ENCODE peak calls at places on chromosomes 2 and 18, in six cellular contexts. X is epithelial cell of prostate, G is hypothalamus, Q is Calu3, T is left ventricle myocardium superior, E is EL. M is an unnamed sample.
A peak's percentile ranks its signal among the peaks of the same experiment; 100 is the strongest.

GRCh38 chr2:237062585-237062984 is 23.1 kb upstream of the COPS8 start:
- DNase-seq in X (no peak), G (no peak), Q (no peak), T (no peak), E (peak; percentile 28), M (no peak)

GRCh38 chr2:18149660-18150246 is 271.3 kb downstream of the KCNS3 start:
- DNase-seq in X (no peak), G (no peak), Q (no peak), T (no peak), E (peak; percentile 41), M (peak; percentile 10)

GRCh38 chr18:75210274-75211001 is at the start of gene TSHZ1:
- DNase-seq in X (peak; percentile 77), G (no peak), Q (peak; percentile 43), T (no peak), E (peak; percentile 89), M (peak; percentile 78)

GRCh38 chr2:231685349-231686191 is 22.8 kb upstream of the PTMA start:
- DNase-seq in X (no peak), G (peak; percentile 59), Q (no peak), T (no peak), E (no peak), M (no peak)

GRCh38 chr2:204705243-204705971 is 160.1 kb downstream of the PARD3B start:
- DNase-seq in X (no peak), G (no peak), Q (no peak), T (no peak), E (no peak), M (no peak)

GRCh38 chr18:67463829-67464228 is 52.7 kb downstream of the DSEL start:
- DNase-seq in X (no peak), G (no peak), Q (no peak), T (no peak), E (no peak), M (no peak)

GRCh38 chr2:172674968-172675303 is 60.7 kb upstream of the RAPGEF4 start:
- DNase-seq in X (no peak), G (no peak), Q (no peak), T (no peak), E (no peak), M (no peak)

GRCh38 chr2:160736629-160737028 is 243.0 kb upstream of the RBMS1 start:
- DNase-seq in X (no peak), G (no peak), Q (no peak), T (no peak), E (peak; percentile 84), M (no peak)

GRCh38 chr2:10045561-10046355 is 2.4 kb downstream of the KLF11 start:
- DNase-seq in X (no peak), G (no peak), Q (no peak), T (peak; percentile 54), E (no peak), M (no peak)

GRCh38 chr2:204480262-204480661 is 65.0 kb upstream of the PARD3B start:
- DNase-seq in X (no peak), G (no peak), Q (no peak), T (no peak), E (no peak), M (no peak)

GRCh38 chr2:27353762-27354596 is 2.6 kb downstream of the GTF3C2 start:
- DNase-seq in X (no peak), G (no peak), Q (no peak), T (no peak), E (peak; percentile 28), M (no peak)

GRCh38 chr2:219350938-219351280 is 18.4 kb upstream of the RESP18 start:
- DNase-seq in X (no peak), G (no peak), Q (no peak), T (no peak), E (peak; percentile 9), M (no peak)

GRCh38 chr2:620456-621302 is 56.5 kb downstream of the TMEM18 start:
- DNase-seq in X (no peak), G (no peak), Q (no peak), T (no peak), E (no peak), M (no peak)

GRCh38 chr18:10060469-10060782 is 146.6 kb downstream of the VAPA start:
- DNase-seq in X (no peak), G (peak; percentile 38), Q (no peak), T (no peak), E (no peak), M (no peak)

GRCh38 chr2:241139531-241140444 is 9.5 kb downstream of the PASK start:
- DNase-seq in X (no peak), G (no peak), Q (no peak), T (no peak), E (no peak), M (no peak)

GRCh38 chr2:6372317-6372903 is 493.3 kb downstream of the CMPK2 start:
- DNase-seq in X (peak; percentile 36), G (no peak), Q (peak; percentile 9), T (no peak), E (peak; percentile 36), M (peak; percentile 5)

GRCh38 chr2:133253793-133254192 is 314.5 kb downstream of the NCKAP5 start:
- DNase-seq in X (no peak), G (no peak), Q (no peak), T (no peak), E (no peak), M (no peak)

GRCh38 chr18:63292844-63293683 is 26.5 kb downstream of the BCL2 start:
- DNase-seq in X (no peak), G (no peak), Q (no peak), T (no peak), E (no peak), M (no peak)

GRCh38 chr18:10424576-10425314 is 29.7 kb upstream of the APCDD1 start:
- DNase-seq in X (no peak), G (no peak), Q (no peak), T (peak; percentile 61), E (no peak), M (no peak)

GRCh38 chr2:207472343-207473202 is 57.2 kb upstream of the CREB1 start:
- DNase-seq in X (no peak), G (no peak), Q (no peak), T (no peak), E (no peak), M (no peak)

GRCh38 chr2:21317131-21317530 is 193.4 kb downstream of the TDRD15 start:
- DNase-seq in X (no peak), G (peak; percentile 9), Q (peak; percentile 61), T (peak; percentile 43), E (peak; percentile 15), M (peak; percentile 33)

M was measured in HuH-7.